ENCODE peak calls at places on chromosomes 12 and 14, in four cellular contexts. D is A673, T is astrocyte, P is left ventricle myocardium inferior. U is an unnamed sample.

GRCh38 chr14:91215381-91215780 is 29.1 kb downstream of the GPR68 start:
- DNase-seq in D (no peak), T (no peak), P (no peak), U (no peak)

GRCh38 chr14:55366271-55366670 is 45.4 kb downstream of the ATG14 start:
- DNase-seq in D (no peak), T (peak; percentile 48), P (no peak), U (no peak)

GRCh38 chr12:67710582-67710981 is 62.0 kb downstream of the DYRK2 start:
- DNase-seq in D (no peak), T (peak; percentile 22), P (no peak), U (no peak)

GRCh38 chr12:66453837-66454236 is 151.5 kb downstream of the HELB start:
- DNase-seq in D (no peak), T (no peak), P (no peak), U (no peak)

GRCh38 chr12:6172086-6172485 is 28.1 kb upstream of the CD9 start:
- DNase-seq in D (no peak), T (no peak), P (no peak), U (no peak)

GRCh38 chr12:64186789-64187188 is 35.3 kb downstream of the KICS2 start:
- DNase-seq in D (peak; percentile 56), T (no peak), P (no peak), U (peak; percentile 48)

GRCh38 chr14:102675396-102675795 is 82.9 kb downstream of the RCOR1 start:
- DNase-seq in D (no peak), T (peak; percentile 36), P (no peak), U (peak; percentile 14)

GRCh38 chr12:131087991-131088700 is 134.4 kb downstream of the ADGRD1 start:
- DNase-seq in D (no peak), T (no peak), P (no peak), U (no peak)

GRCh38 chr14:68857671-68858070 is 64.8 kb upstream of the ZFP36L1 start:
- DNase-seq in D (no peak), T (no peak), P (no peak), U (no peak)

GRCh38 chr12:32569256-32569655 is 109.8 kb upstream of the DNM1L start:
- DNase-seq in D (no peak), T (no peak), P (no peak), U (no peak)

GRCh38 chr14:73785834-73786631 is 65.6 kb upstream of the PTGR2 start:
- DNase-seq in D (peak; percentile 78), T (peak; percentile 85), P (peak; percentile 70), U (peak; percentile 78)

GRCh38 chr14:103501041-103501870 is 21.4 kb downstream of the CKB start:
- DNase-seq in D (no peak), T (no peak), P (no peak), U (no peak)

GRCh38 chr12:67482751-67483661 is 165.5 kb upstream of the DYRK2 start:
- DNase-seq in D (peak; percentile 46), T (peak; percentile 55), P (peak; percentile 75), U (no peak)

GRCh38 chr14:68247867-68248266 is 428.3 kb downstream of the RAD51B start:
- DNase-seq in D (no peak), T (no peak), P (no peak), U (no peak)

GRCh38 chr14:80787876-80788275 is 153.7 kb downstream of the CEP128 start:
- DNase-seq in D (no peak), T (no peak), P (no peak), U (no peak)

GRCh38 chr14:23481992-23482813 is 12.7 kb downstream of the NGDN start:
- DNase-seq in D (no peak), T (no peak), P (no peak), U (no peak)

GRCh38 chr12:94873368-94874085 is 130.0 kb downstream of the NDUFA12 start:
- DNase-seq in D (no peak), T (no peak), P (peak; percentile 16), U (no peak)

GRCh38 chr12:41944241-41944640 is 200.4 kb downstream of the GXYLT1 start:
- DNase-seq in D (no peak), T (peak; percentile 89), P (no peak), U (no peak)

GRCh38 chr12:12582895-12583303 is 20.2 kb upstream of the DUSP16 start:
- DNase-seq in D (no peak), T (peak; percentile 33), P (no peak), U (no peak)

GRCh38 chr12:10847701-10848100 is 1.6 kb downstream of the PRR4 start:
- DNase-seq in D (no peak), T (no peak), P (no peak), U (no peak)

GRCh38 chr12:126492181-126492580 is 1426.9 kb downstream of the AACS start:
- DNase-seq in D (no peak), T (no peak), P (no peak), U (no peak)

GRCh38 chr14:98984719-98985041 is 287.3 kb downstream of the BCL11B start:
- DNase-seq in D (no peak), T (no peak), P (no peak), U (no peak)

GRCh38 chr12:40063424-40063823 is 42.5 kb downstream of the SLC2A13 start:
- DNase-seq in D (peak; percentile 61), T (peak; percentile 34), P (no peak), U (no peak)
- H3K27ac ChIP-seq in D (no peak overlapping the region), T (no peak overlapping the region), P (peak overlapping the region; percentile 75), U (no peak overlapping the region)

DNA sequence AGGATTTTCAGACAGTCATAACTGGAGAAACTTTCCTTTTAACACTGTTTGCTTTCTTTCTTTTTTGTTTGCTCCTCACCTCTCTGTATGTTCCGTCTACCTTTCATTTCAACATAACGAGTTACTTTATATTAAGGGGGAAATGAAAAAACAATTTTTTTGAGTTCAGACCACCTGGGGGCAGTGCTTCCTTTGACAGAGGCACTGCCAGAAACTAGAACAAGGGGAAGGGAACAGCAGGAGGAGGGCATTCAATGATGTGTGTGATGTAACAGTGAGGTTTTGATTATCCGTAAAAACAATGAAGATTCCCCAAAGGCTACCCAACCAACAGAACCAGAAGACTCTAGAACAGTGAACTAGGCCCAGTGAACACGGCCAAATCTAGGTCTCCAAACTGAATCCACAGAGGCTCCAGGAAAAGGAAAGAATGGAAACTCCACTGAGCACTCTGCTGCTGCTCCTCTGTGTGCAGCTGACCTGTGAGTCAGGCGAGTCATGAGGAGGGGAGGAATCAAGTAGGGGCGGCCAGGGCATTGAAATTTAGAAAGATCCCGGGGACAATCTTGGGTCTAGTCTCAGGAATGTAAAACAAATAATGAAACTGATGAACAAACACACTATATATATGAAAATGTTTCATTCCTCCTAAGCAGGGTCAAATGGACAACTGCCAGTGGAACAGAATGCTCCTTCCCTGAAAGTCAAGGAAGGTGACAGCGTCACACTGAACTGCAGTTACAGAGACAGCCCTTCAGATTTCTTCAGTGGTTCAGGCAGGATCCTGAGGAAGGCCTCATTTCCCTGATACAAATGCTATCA is 323.5 kb downstream of the DAD1 start:
- DNase-seq in D (peak; percentile 36), T (no peak), P (no peak), U (peak; percentile 19)
- TF ChIP-seq CTCF in D (peak; percentile 49), T (peak; percentile 17), P (no peak), U (no peak)

GRCh38 chr12:68837215-68837614 is 29.2 kb downstream of the MDM2 start:
- DNase-seq in D (no peak), T (no peak), P (no peak), U (no peak)

GRCh38 chr12:68838046-68838886 is 30.3 kb downstream of the MDM2 start:
- DNase-seq in D (no peak), T (no peak), P (no peak), U (no peak)

GRCh38 chr12:68833508-68833907 is 25.5 kb downstream of the MDM2 start:
- DNase-seq in D (no peak), T (no peak), P (no peak), U (no peak)

GRCh38 chr12:68832504-68832867 is 24.5 kb downstream of the MDM2 start:
- DNase-seq in D (no peak), T (no peak), P (no peak), U (no peak)

GRCh38 chr12:68835333-68835908 is 27.4 kb downstream of the MDM2 start:
- DNase-seq in D (peak; percentile 55), T (no peak), P (no peak), U (no peak)
- H3K27ac ChIP-seq in D (peak overlapping the region; percentile 7), T (no peak overlapping the region), P (peak overlapping the region; percentile 17), U (no peak overlapping the region)

GRCh38 chr12:132527883-132528264 is 37.9 kb downstream of the FBRSL1 start:
- DNase-seq in D (no peak), T (no peak), P (no peak), U (no peak)
- TF ChIP-seq CTCF in D (no peak), T (no peak), P (no peak), U (no peak)

GRCh38 chr12:52175411-52176350 is 16.1 kb downstream of the KRT80 start:
- DNase-seq in D (peak; percentile 84), T (no peak), P (no peak), U (peak; percentile 89)

GRCh38 chr12:52180971-52181628 is 10.7 kb downstream of the KRT80 start:
- DNase-seq in D (no peak), T (no peak), P (no peak), U (no peak)

GRCh38 chr12:52178984-52179383 is 12.8 kb downstream of the KRT80 start:
- DNase-seq in D (no peak), T (no peak), P (no peak), U (no peak)

GRCh38 chr12:52179396-52179973 is 12.3 kb downstream of the KRT80 start:
- DNase-seq in D (no peak), T (no peak), P (no peak), U (no peak)

DNA sequence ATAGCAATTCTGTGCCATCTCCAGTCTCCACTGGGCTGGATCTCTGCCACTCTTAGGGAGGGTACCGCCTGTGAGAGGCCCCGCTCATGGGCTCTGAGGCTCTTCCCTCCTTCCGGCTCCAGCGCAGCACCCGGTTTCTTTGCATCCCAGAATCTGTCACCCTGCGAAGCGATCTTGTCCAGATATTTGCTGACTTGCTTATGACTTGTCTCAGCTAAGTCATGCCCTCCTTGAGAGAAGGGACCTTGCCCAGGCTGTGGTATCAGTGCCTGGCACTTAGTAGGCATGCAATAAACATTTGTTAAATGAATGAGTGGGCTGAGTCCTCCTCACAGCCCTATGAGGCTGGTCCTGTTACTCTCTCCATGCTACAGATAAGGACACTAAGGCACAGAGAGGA is 13.4 kb downstream of the KRT80 start:
- DNase-seq in D (no peak), T (no peak), P (no peak), U (no peak)
- H3K27ac ChIP-seq in D (peak overlapping the region; percentile 2), T (no peak overlapping the region), P (no peak overlapping the region), U (peak overlapping the region; percentile 60)